ENCODE peak calls at places on chromosomes 6 and 20, in eight cellular contexts. One of them, this sample, is unnamed. For H3K27me3, the result is how much of the 10 kb centered on the place peaks cover.

GRCh38 chr6:90413867-90414266 is 117.2 kb upstream of the BACH2 start:
- DNase-seq in DND-41: peak
- DNase-seq in sigmoid colon: no peak
- DNase-seq in RWPE2: no peak
- DNase-seq in CD8-positive, alpha-beta memory T cell: peak
- DNase-seq in breast epithelium: no peak
- DNase-seq in AG04450: no peak
- DNase-seq in vagina: no peak
- DNase-seq in this sample: no peak

GRCh38 chr6:63805345-63805744 is 169.7 kb downstream of the PHF3 start:
- DNase-seq in sigmoid colon: no peak
- DNase-seq in RWPE2: no peak
- DNase-seq in AG04450: no peak
- DNase-seq in DND-41: no peak
- DNase-seq in vagina: no peak
- DNase-seq in breast epithelium: no peak
- DNase-seq in CD8-positive, alpha-beta memory T cell: no peak
- DNase-seq in this sample: no peak

GRCh38 chr6:113642714-113643442 is 214.3 kb upstream of the MARCKS start:
- DNase-seq in breast epithelium: no peak
- DNase-seq in DND-41: no peak
- DNase-seq in RWPE2: no peak
- DNase-seq in AG04450: no peak
- DNase-seq in sigmoid colon: no peak
- DNase-seq in vagina: no peak
- DNase-seq in CD8-positive, alpha-beta memory T cell: no peak
- DNase-seq in this sample: no peak

GRCh38 chr6:64250126-64250525 is 614.5 kb downstream of the PHF3 start:
- DNase-seq in sigmoid colon: no peak
- DNase-seq in CD8-positive, alpha-beta memory T cell: no peak
- DNase-seq in vagina: no peak
- DNase-seq in DND-41: no peak
- DNase-seq in RWPE2: no peak
- DNase-seq in AG04450: peak
- DNase-seq in breast epithelium: no peak
- DNase-seq in this sample: no peak

GRCh38 chr6:129817821-129818220 is 43.3 kb downstream of the TMEM244 start:
- DNase-seq in breast epithelium: no peak
- DNase-seq in CD8-positive, alpha-beta memory T cell: no peak
- DNase-seq in AG04450: no peak
- DNase-seq in DND-41: no peak
- DNase-seq in sigmoid colon: no peak
- DNase-seq in RWPE2: no peak
- DNase-seq in vagina: no peak
- DNase-seq in this sample: no peak

GRCh38 chr20:50304883-50305635 is 114.4 kb downstream of the CEBPB start:
- DNase-seq in sigmoid colon: peak
- DNase-seq in vagina: no peak
- DNase-seq in breast epithelium: peak
- DNase-seq in RWPE2: peak
- DNase-seq in AG04450: peak
- DNase-seq in DND-41: no peak
- DNase-seq in CD8-positive, alpha-beta memory T cell: no peak
- DNase-seq in this sample: no peak

GRCh38 chr6:129766959-129767728 is 57.2 kb upstream of the ARHGAP18 start:
- DNase-seq in RWPE2: no peak
- DNase-seq in breast epithelium: no peak
- DNase-seq in CD8-positive, alpha-beta memory T cell: peak
- DNase-seq in AG04450: peak
- DNase-seq in DND-41: peak
- DNase-seq in vagina: no peak
- DNase-seq in sigmoid colon: peak
- DNase-seq in this sample: peak

GRCh38 chr6:154548130-154548830 is 37.8 kb upstream of the CNKSR3 start:
- DNase-seq in AG04450: no peak
- DNase-seq in RWPE2: no peak
- DNase-seq in DND-41: no peak
- DNase-seq in breast epithelium: peak
- DNase-seq in sigmoid colon: no peak
- DNase-seq in vagina: no peak
- DNase-seq in CD8-positive, alpha-beta memory T cell: no peak
- DNase-seq in this sample: no peak

GRCh38 chr20:34549291-34549928 is 9.1 kb upstream of the MAP1LC3A start:
- DNase-seq in AG04450: no peak
- DNase-seq in RWPE2: no peak
- DNase-seq in DND-41: no peak
- DNase-seq in CD8-positive, alpha-beta memory T cell: no peak
- DNase-seq in vagina: no peak
- DNase-seq in sigmoid colon: no peak
- DNase-seq in breast epithelium: no peak
- DNase-seq in this sample: no peak

GRCh38 chr6:41071923-41072835 is at the start of gene OARD1:
- DNase-seq in CD8-positive, alpha-beta memory T cell: peak
- DNase-seq in breast epithelium: peak
- DNase-seq in RWPE2: peak
- DNase-seq in vagina: peak
- DNase-seq in AG04450: peak
- DNase-seq in DND-41: peak
- DNase-seq in sigmoid colon: peak
- DNase-seq in this sample: peak

GRCh38 chr20:38724603-38725457 is 544 bp downstream of the SLC32A1 start:
- DNase-seq in vagina: no peak
- DNase-seq in DND-41: peak
- DNase-seq in AG04450: no peak
- DNase-seq in breast epithelium: no peak
- DNase-seq in RWPE2: peak
- DNase-seq in sigmoid colon: no peak
- DNase-seq in CD8-positive, alpha-beta memory T cell: no peak
- DNase-seq in this sample: no peak

GRCh38 chr6:7617954-7618764 is 28.2 kb downstream of the SNRNP48 start:
- DNase-seq in vagina: no peak
- DNase-seq in CD8-positive, alpha-beta memory T cell: no peak
- DNase-seq in breast epithelium: peak
- DNase-seq in sigmoid colon: peak
- DNase-seq in AG04450: no peak
- DNase-seq in RWPE2: no peak
- DNase-seq in DND-41: no peak
- DNase-seq in this sample: no peak

GRCh38 chr6:79946773-79947190 is 571 bp downstream of the ELOVL4 start:
- DNase-seq in AG04450: no peak
- DNase-seq in DND-41: peak
- DNase-seq in sigmoid colon: peak
- DNase-seq in vagina: no peak
- DNase-seq in RWPE2: peak
- DNase-seq in breast epithelium: no peak
- DNase-seq in CD8-positive, alpha-beta memory T cell: peak
- DNase-seq in this sample: peak

GRCh38 chr20:53611449-53611894 is 17.8 kb upstream of the ZNF217 start:
- DNase-seq in CD8-positive, alpha-beta memory T cell: no peak
- DNase-seq in breast epithelium: no peak
- DNase-seq in vagina: no peak
- DNase-seq in AG04450: peak
- DNase-seq in sigmoid colon: peak
- DNase-seq in RWPE2: no peak
- DNase-seq in DND-41: peak
- DNase-seq in this sample: no peak

GRCh38 chr6:109322825-109323580 is 59.3 kb downstream of the CD164 start:
- DNase-seq in vagina: no peak
- DNase-seq in RWPE2: no peak
- DNase-seq in CD8-positive, alpha-beta memory T cell: no peak
- DNase-seq in AG04450: no peak
- DNase-seq in breast epithelium: no peak
- DNase-seq in sigmoid colon: peak
- DNase-seq in DND-41: peak
- DNase-seq in this sample: no peak

GRCh38 chr6:17281100-17281496 is at the start of gene RBM24:
- DNase-seq in vagina: no peak
- DNase-seq in breast epithelium: no peak
- DNase-seq in sigmoid colon: peak
- DNase-seq in AG04450: peak
- DNase-seq in RWPE2: no peak
- DNase-seq in DND-41: no peak
- DNase-seq in CD8-positive, alpha-beta memory T cell: no peak
- DNase-seq in this sample: peak

GRCh38 chr6:108165714-108166663 is at the start of gene NR2E1:
- DNase-seq in AG04450: no peak
- DNase-seq in vagina: no peak
- DNase-seq in DND-41: no peak
- DNase-seq in CD8-positive, alpha-beta memory T cell: no peak
- DNase-seq in breast epithelium: no peak
- DNase-seq in sigmoid colon: no peak
- DNase-seq in RWPE2: no peak
- DNase-seq in this sample: peak
- H3K27me3 ChIP-seq in AG04450: half or more
- H3K27me3 ChIP-seq in vagina: half or more
- H3K27me3 ChIP-seq in DND-41: under half
- H3K27me3 ChIP-seq in CD8-positive, alpha-beta memory T cell: half or more
- H3K27me3 ChIP-seq in breast epithelium: under half
- H3K27me3 ChIP-seq in sigmoid colon: half or more
- H3K27me3 ChIP-seq in RWPE2: half or more
- H3K27me3 ChIP-seq in this sample: half or more

DNA sequence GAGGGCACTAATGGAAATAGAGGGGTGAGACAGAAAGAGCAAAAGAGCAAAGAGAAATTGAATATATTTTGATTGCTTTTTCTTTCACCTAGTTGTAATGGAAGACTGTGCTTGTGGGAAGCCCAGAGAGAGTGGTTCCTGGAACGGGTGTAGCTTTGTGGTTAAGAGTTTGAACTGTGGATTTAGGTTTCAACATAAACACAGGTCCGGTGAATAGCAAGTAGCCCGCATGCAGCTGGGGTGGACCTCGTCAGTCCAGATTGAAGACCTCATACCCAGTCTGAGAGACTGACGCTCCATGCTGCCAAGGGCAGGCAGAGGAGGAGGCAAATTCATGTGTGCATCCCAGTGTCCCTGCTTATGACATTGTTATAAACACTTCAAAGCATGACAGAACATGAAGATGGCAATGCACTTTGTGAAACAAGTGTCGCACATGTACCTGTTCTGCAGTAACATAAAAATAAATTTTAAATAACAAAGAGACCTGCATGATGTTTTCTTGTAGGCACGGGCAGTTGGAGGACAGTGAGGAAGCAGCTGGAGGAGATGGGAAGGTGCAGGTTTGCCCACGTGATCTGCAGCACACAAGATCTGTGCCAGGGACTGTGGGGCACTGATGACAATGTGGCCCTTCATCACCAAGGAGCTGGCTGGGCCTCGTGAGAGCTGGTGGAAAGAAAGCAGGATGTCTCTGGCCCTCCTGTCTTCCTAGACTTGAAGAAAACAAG is 220.5 kb upstream of the SSTR4 start:
- DNase-seq in CD8-positive, alpha-beta memory T cell: no peak
- DNase-seq in vagina: no peak
- DNase-seq in RWPE2: no peak
- DNase-seq in DND-41: peak
- DNase-seq in breast epithelium: no peak
- DNase-seq in sigmoid colon: no peak
- DNase-seq in AG04450: no peak
- DNase-seq in this sample: no peak
- H3K4me3 ChIP-seq in CD8-positive, alpha-beta memory T cell: no peak
- H3K4me3 ChIP-seq in vagina: no peak
- H3K4me3 ChIP-seq in RWPE2: no peak
- H3K4me3 ChIP-seq in DND-41: no peak
- H3K4me3 ChIP-seq in breast epithelium: no peak
- H3K4me3 ChIP-seq in sigmoid colon: no peak
- H3K4me3 ChIP-seq in AG04450: no peak
- H3K4me3 ChIP-seq in this sample: no peak

GRCh38 chr6:162088091-162088490 is 639.5 kb downstream of the PRKN start:
- DNase-seq in RWPE2: no peak
- DNase-seq in vagina: no peak
- DNase-seq in breast epithelium: no peak
- DNase-seq in sigmoid colon: no peak
- DNase-seq in AG04450: no peak
- DNase-seq in DND-41: no peak
- DNase-seq in CD8-positive, alpha-beta memory T cell: no peak
- DNase-seq in this sample: no peak
- H3K27me3 ChIP-seq in RWPE2: under half
- H3K27me3 ChIP-seq in vagina: under half
- H3K27me3 ChIP-seq in breast epithelium: under half
- H3K27me3 ChIP-seq in sigmoid colon: under half
- H3K27me3 ChIP-seq in AG04450: under half
- H3K27me3 ChIP-seq in DND-41: under half
- H3K27me3 ChIP-seq in CD8-positive, alpha-beta memory T cell: under half
- H3K27me3 ChIP-seq in this sample: under half

DNA sequence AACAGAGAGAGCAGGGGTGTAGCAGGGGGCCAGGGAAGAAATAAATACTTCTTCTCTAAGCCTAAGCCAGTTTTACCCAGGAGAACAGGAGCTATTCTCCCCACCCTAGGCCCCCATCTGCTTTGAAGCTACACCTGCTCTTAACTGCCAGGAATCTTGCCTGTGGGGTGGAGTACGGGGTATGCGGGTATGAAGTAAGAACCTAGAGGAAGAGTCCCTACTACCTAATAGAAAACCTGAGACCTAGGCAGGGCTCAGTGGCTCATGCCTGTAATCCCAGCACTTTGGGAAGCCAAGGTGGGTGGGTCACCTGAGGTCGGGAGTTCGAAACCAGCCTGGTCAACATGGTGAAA is 1.6 kb downstream of the SLC29A1 start:
- DNase-seq in RWPE2: no peak
- DNase-seq in sigmoid colon: no peak
- DNase-seq in breast epithelium: no peak
- DNase-seq in DND-41: no peak
- DNase-seq in AG04450: no peak
- DNase-seq in vagina: no peak
- DNase-seq in CD8-positive, alpha-beta memory T cell: no peak
- DNase-seq in this sample: no peak
- H3K4me3 ChIP-seq in RWPE2: no peak
- H3K4me3 ChIP-seq in sigmoid colon: peak
- H3K4me3 ChIP-seq in breast epithelium: no peak
- H3K4me3 ChIP-seq in DND-41: peak
- H3K4me3 ChIP-seq in AG04450: no peak
- H3K4me3 ChIP-seq in vagina: no peak
- H3K4me3 ChIP-seq in CD8-positive, alpha-beta memory T cell: no peak
- H3K4me3 ChIP-seq in this sample: no peak